ENCODE peak calls at places on chromosomes 12 and 14, in seven cellular contexts. O is bronchial epithelial cell; I is BE2C; A is naive thymus-derived CD8-positive, alpha-beta T cell; F is OCI-LY7; V is amniotic epithelial cell; Z is GM03348. K is an unnamed sample.

GRCh38 chr12:106274575-106275081 is 26.8 kb upstream of the CKAP4 start:
- DNase-seq in I (no peak), F (no peak), O (no peak), A (no peak), Z (no peak), V (peak), K (no peak)

GRCh38 chr12:21371050-21371449 is 1.7 kb upstream of the IAPP start:
- DNase-seq in V (no peak), O (no peak), Z (no peak), F (peak), I (no peak), A (no peak), K (no peak)

GRCh38 chr12:12541782-12542181 is 20.9 kb downstream of the DUSP16 start:
- DNase-seq in V (no peak), A (no peak), F (no peak), O (no peak), I (no peak), Z (no peak), K (no peak)

GRCh38 chr14:59905193-59905592 is 14.8 kb upstream of the LRRC9 start:
- DNase-seq in Z (no peak), A (no peak), F (no peak), I (no peak), O (peak), V (peak), K (no peak)

GRCh38 chr14:101927859-101928258 is 36.5 kb upstream of the DYNC1H1 start:
- DNase-seq in A (no peak), O (peak), Z (peak), I (peak), F (no peak), V (peak), K (peak)

GRCh38 chr12:110762891-110763290 is 20.2 kb upstream of the PPP1CC start:
- DNase-seq in F (peak), A (no peak), O (no peak), Z (no peak), V (no peak), I (no peak), K (no peak)

GRCh38 chr12:76820888-76821482 is 57.1 kb downstream of the ZDHHC17 start:
- DNase-seq in V (peak), O (peak), Z (peak), F (peak), I (peak), A (no peak), K (peak)

GRCh38 chr12:130240831-130241590 is 78.7 kb downstream of the FZD10 start:
- DNase-seq in Z (no peak), F (no peak), I (no peak), A (no peak), V (no peak), O (no peak), K (no peak)

GRCh38 chr12:88113871-88114270 is 28.0 kb downstream of the CEP290 start:
- DNase-seq in I (no peak), Z (peak), O (no peak), F (no peak), V (peak), A (no peak), K (no peak)

GRCh38 chr14:25097120-25097519 is 47.2 kb upstream of the STXBP6 start:
- DNase-seq in F (no peak), Z (no peak), V (no peak), O (no peak), A (no peak), I (no peak), K (no peak)

GRCh38 chr14:51188566-51189185 is 51.4 kb upstream of the TMX1 start:
- DNase-seq in V (peak), Z (peak), A (no peak), O (no peak), F (no peak), I (no peak), K (peak)

GRCh38 chr12:72346331-72346944 is 74.3 kb downstream of the TRHDE start:
- DNase-seq in O (peak), V (peak), I (peak), A (no peak), F (peak), Z (peak), K (peak)

GRCh38 chr12:30975581-30975980 is 49.0 kb downstream of the TSPAN11 start:
- DNase-seq in I (no peak), O (no peak), A (no peak), F (no peak), Z (no peak), V (no peak), K (no peak)

GRCh38 chr12:96395236-96395635 is 5.0 kb downstream of the CDK17 start:
- DNase-seq in V (no peak), Z (no peak), A (no peak), I (no peak), F (no peak), O (no peak), K (no peak)

GRCh38 chr14:58027904-58028303 is 124.1 kb downstream of the ARMH4 start:
- DNase-seq in Z (no peak), A (no peak), F (no peak), V (no peak), I (no peak), O (peak), K (no peak)

GRCh38 chr12:115070313-115070712 is 386.3 kb upstream of the TBX3 start:
- DNase-seq in O (peak), F (no peak), Z (no peak), I (no peak), A (no peak), V (no peak), K (no peak)

GRCh38 chr12:112973712-112974305 is 4.5 kb upstream of the OAS2 start:
- DNase-seq in V (no peak), O (no peak), A (no peak), I (peak), Z (no peak), F (no peak), K (peak)

GRCh38 chr12:118448341-118448740 is 72.0 kb downstream of the SUDS3 start:
- DNase-seq in V (no peak), I (no peak), A (no peak), F (no peak), Z (no peak), O (no peak), K (no peak)

GRCh38 chr14:77124345-77125274 is 17.0 kb downstream of the ZDHHC22 start:
- DNase-seq in V (peak), I (peak), Z (peak), O (no peak), F (peak), A (peak), K (peak)

GRCh38 chr14:54347044-54347443 is 49.8 kb upstream of the CDKN3 start:
- DNase-seq in I (no peak), O (no peak), F (no peak), Z (no peak), V (no peak), A (no peak), K (no peak)

K was measured in Ammon's horn.